ENCODE peak calls at places on chromosomes 3 and 15, in four cellular contexts. I is esophagus squamous epithelium, K is stromal cell of bone marrow, U is ACHN. C is an unnamed sample.
A peak's percentile ranks its signal among the peaks of the same experiment; 100 is the strongest.

GRCh38 chr3:44318929-44319328 is 19.6 kb upstream of the TCAIM start:
- DNase-seq in I (no peak), K (no peak), U (no peak), C (no peak)

GRCh38 chr15:43329960-43330779 is at the start of gene LCMT2:
- DNase-seq in I (peak; percentile 60), K (peak; percentile 89), U (peak; percentile 91), C (peak; percentile 22)

GRCh38 chr3:183385698-183386590 is 42.5 kb downstream of the MCF2L2 start:
- DNase-seq in I (no peak), K (peak; percentile 58), U (peak; percentile 62), C (peak; percentile 20)

GRCh38 chr15:25347707-25348106 is 91.1 kb downstream of the UBE3A start:
- DNase-seq in I (no peak), K (no peak), U (no peak), C (no peak)

GRCh38 chr3:195070321-195070720 is 200.6 kb downstream of the XXYLT1 start:
- DNase-seq in I (no peak), K (no peak), U (no peak), C (no peak)

GRCh38 chr3:10205461-10206165 is 40.9 kb downstream of the IRAK2 start:
- DNase-seq in I (no peak), K (peak; percentile 95), U (peak; percentile 91), C (no peak)

GRCh38 chr3:187066228-187066995 is 72.9 kb downstream of the RPL39L start:
- DNase-seq in I (no peak), K (peak; percentile 20), U (peak; percentile 44), C (no peak)

GRCh38 chr15:60255390-60255789 is 142.4 kb downstream of the ANXA2 start:
- DNase-seq in I (no peak), K (peak; percentile 22), U (peak; percentile 44), C (no peak)

GRCh38 chr15:73799466-73799865 is 46.3 kb upstream of the INSYN1 start:
- DNase-seq in I (no peak), K (no peak), U (no peak), C (no peak)

GRCh38 chr3:151091685-151092352 is 6.4 kb downstream of the MED12L start:
- DNase-seq in I (no peak), K (peak; percentile 7), U (no peak), C (no peak)

GRCh38 chr15:80152896-80153876 is at the start of gene FAH:
- DNase-seq in I (no peak), K (no peak), U (peak; percentile 57), C (no peak)

GRCh38 chr3:159266779-159267178 is 464.9 kb downstream of the MFSD1 start:
- DNase-seq in I (no peak), K (no peak), U (peak; percentile 42), C (no peak)

GRCh38 chr3:119543147-119543546 is 16.3 kb downstream of the CD80 start:
- DNase-seq in I (no peak), K (no peak), U (no peak), C (no peak)

GRCh38 chr3:84724877-84725276 is 233.9 kb upstream of the CADM2 start:
- DNase-seq in I (no peak), K (peak; percentile 53), U (peak; percentile 88), C (no peak)

GRCh38 chr15:58748040-58748786 is 1.3 kb downstream of the ADAM10 start:
- DNase-seq in I (no peak), K (no peak), U (no peak), C (no peak)

GRCh38 chr3:73786346-73786807 is 161.6 kb upstream of the PDZRN3 start:
- DNase-seq in I (no peak), K (peak; percentile 98), U (peak; percentile 73), C (no peak)

GRCh38 chr15:79310612-79310984 is 314 bp upstream of the TMED3 start:
- DNase-seq in I (no peak), K (no peak), U (no peak), C (peak; percentile 31)

GRCh38 chr3:38996193-38996592 is 55.6 kb downstream of the SCN11A start:
- DNase-seq in I (no peak), K (no peak), U (no peak), C (no peak)

GRCh38 chr3:127779747-127780146 is 42.6 kb downstream of the MGLL start:
- DNase-seq in I (no peak), K (no peak), U (peak; percentile 19), C (no peak)

GRCh38 chr3:81666502-81667121 is 94.8 kb downstream of the GBE1 start:
- DNase-seq in I (no peak), K (peak; percentile 10), U (peak; percentile 26), C (no peak)

GRCh38 chr3:98764692-98765002 is 1.5 kb downstream of the ST3GAL6 start:
- DNase-seq in I (no peak), K (no peak), U (no peak), C (no peak)

GRCh38 chr3:196995646-196996355 is 27.2 kb upstream of the PIGZ start:
- DNase-seq in I (no peak), K (no peak), U (no peak), C (no peak)

GRCh38 chr3:196140224-196140623 is 58.3 kb upstream of the TFRC start:
- DNase-seq in I (no peak), K (no peak), U (no peak), C (no peak)